ENCODE peak calls at places on chromosomes 1 and 21, in nine cellular contexts. K is AG04449; N is foreskin fibroblast; Q is heart left ventricle; D is WTC11; Z is uterus; Y is cardiac fibroblast; J is choroid plexus epithelial cell; H is CD4-positive, alpha-beta T cell. M is an unnamed sample.

GRCh38 chr1:1540015-1540816 is at the start of gene TMEM240:
- DNase-seq in Q (peak), Z (peak), J (peak), N (peak), K (no peak), H (peak), Y (peak), D (peak), M (peak)

GRCh38 chr1:228014235-228014930 is 7.6 kb downstream of the WNT3A start:
- DNase-seq in K (no peak), Y (peak), D (no peak), J (peak), N (no peak), Z (peak), Q (peak), H (no peak), M (no peak)

GRCh38 chr1:226877669-226878068 is 7.3 kb downstream of the PSEN2 start:
- DNase-seq in D (no peak), J (no peak), Z (no peak), Y (no peak), Q (no peak), N (no peak), H (no peak), K (no peak), M (no peak)

GRCh38 chr1:6352138-6352563 is 41.4 kb downstream of the ACOT7 start:
- DNase-seq in N (no peak), Q (no peak), J (no peak), H (no peak), K (no peak), Y (no peak), Z (no peak), D (peak), M (no peak)

GRCh38 chr1:162391790-162392563 is 10.4 kb downstream of the C1orf226 start:
- DNase-seq in N (peak), D (no peak), K (no peak), H (no peak), J (peak), Y (peak), Z (no peak), Q (no peak), M (no peak)

GRCh38 chr1:147504801-147505303 is 36.4 kb upstream of the BCL9 start:
- DNase-seq in H (no peak), Y (no peak), J (peak), Q (peak), N (peak), K (no peak), Z (peak), D (peak), M (peak)

GRCh38 chr1:25204797-25205441 is 27.4 kb downstream of the SYF2 start:
- DNase-seq in Q (no peak), Z (no peak), Y (peak), K (peak), J (peak), D (no peak), H (no peak), N (peak), M (peak)

GRCh38 chr1:202078211-202078610 is 44.5 kb upstream of the GPR37L1 start:
- DNase-seq in N (no peak), Q (no peak), D (no peak), J (no peak), Z (no peak), Y (no peak), K (no peak), H (no peak), M (no peak)

GRCh38 chr1:32774464-32774808 is 42.7 kb downstream of the YARS1 start:
- DNase-seq in J (no peak), N (no peak), H (no peak), K (no peak), Z (no peak), Q (no peak), Y (no peak), D (no peak), M (no peak)

GRCh38 chr1:235011064-235011598 is 117.5 kb downstream of the TOMM20 start:
- DNase-seq in Y (no peak), J (no peak), Z (no peak), D (no peak), H (peak), N (no peak), K (no peak), Q (no peak), M (no peak)

GRCh38 chr1:35748326-35748725 is 21.5 kb downstream of the CLSPN start:
- DNase-seq in K (no peak), H (no peak), N (no peak), J (no peak), Z (no peak), Y (peak), D (no peak), Q (no peak), M (no peak)

GRCh38 chr1:15153842-15154479 is 414 bp downstream of the TMEM51 start:
- DNase-seq in N (peak), Q (peak), Z (peak), Y (peak), J (peak), K (no peak), D (peak), H (no peak), M (peak)

GRCh38 chr1:175830500-175830899 is 87.1 kb upstream of the TNR start:
- DNase-seq in H (no peak), N (no peak), D (no peak), Q (no peak), J (no peak), Y (no peak), K (no peak), Z (no peak), M (no peak)

GRCh38 chr1:4931486-4931885 is 277.1 kb downstream of the AJAP1 start:
- DNase-seq in J (no peak), Q (no peak), Y (peak), H (no peak), D (no peak), K (no peak), N (no peak), Z (no peak), M (no peak)

GRCh38 chr1:220317161-220317560 is 44.9 kb upstream of the RAB3GAP2 start:
- DNase-seq in Y (no peak), H (no peak), J (no peak), Q (no peak), N (no peak), K (no peak), Z (no peak), D (no peak), M (no peak)

GRCh38 chr1:158003409-158003805 is 10.0 kb downstream of the KIRREL1 start:
- DNase-seq in K (no peak), N (peak), Y (no peak), J (no peak), Q (no peak), Z (no peak), H (no peak), D (no peak), M (no peak)

GRCh38 chr1:118588566-118588965 is 399.6 kb downstream of the TBX15 start:
- DNase-seq in J (no peak), Z (no peak), D (no peak), K (no peak), Y (no peak), H (no peak), Q (no peak), N (no peak), M (no peak)

GRCh38 chr1:179334440-179334839 is 31.3 kb upstream of the AXDND1 start:
- DNase-seq in D (no peak), J (no peak), H (no peak), K (no peak), Y (no peak), N (no peak), Q (no peak), Z (no peak), M (no peak)

DNA sequence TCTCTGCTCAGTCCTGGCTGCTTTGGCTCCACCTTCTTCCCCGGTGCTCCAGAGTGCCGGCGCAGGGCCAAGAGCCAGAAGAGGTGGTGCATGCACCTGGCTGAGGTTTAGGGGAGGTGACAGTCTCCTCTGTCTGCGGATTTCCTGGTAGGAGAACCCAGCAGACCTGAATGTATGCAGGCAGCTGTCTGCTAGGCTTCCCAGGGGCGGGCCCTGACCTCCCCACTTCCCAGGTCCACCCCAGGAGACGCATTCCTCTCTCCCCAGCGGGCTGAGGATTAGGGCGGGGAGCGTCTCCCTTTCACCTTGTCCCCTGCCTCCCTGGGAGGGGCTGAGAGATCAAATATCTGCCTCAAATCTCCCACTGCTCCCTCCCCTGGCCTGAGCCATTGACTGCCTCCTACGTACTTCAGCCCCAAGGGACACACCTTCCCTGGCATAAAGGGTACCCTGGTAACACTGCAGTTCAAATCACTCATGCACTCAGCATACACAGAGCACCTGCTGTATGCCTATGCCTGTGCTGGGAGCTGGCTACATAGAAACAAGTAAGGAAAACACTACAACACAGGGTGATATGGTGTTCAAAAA is 27.5 kb downstream of the DMBX1 start:
- DNase-seq in H (no peak), Z (no peak), Q (no peak), K (no peak), Y (no peak), N (no peak), D (peak), J (no peak), M (no peak)
- TF ChIP-seq CTCF in H (no peak), Z (no peak), Q (no peak), K (no peak), Y (no peak), N (no peak), D (no peak), J (no peak), M (no peak)

GRCh38 chr1:9280015-9280860 is 12.5 kb upstream of the SPSB1 start:
- DNase-seq in H (no peak), D (no peak), Z (peak), N (peak), Q (no peak), J (peak), Y (peak), K (no peak), M (no peak)
- TF ChIP-seq CTCF in H (no peak), D (no peak), Z (no peak), N (no peak), Q (no peak), J (no peak), Y (peak), K (no peak), M (no peak)

GRCh38 chr1:108200627-108201106 is 524 bp upstream of the SLC25A24 start:
- DNase-seq in N (peak), Y (peak), Q (no peak), H (peak), D (no peak), Z (peak), K (peak), J (peak), M (no peak)
- TF ChIP-seq CTCF in N (peak), Y (peak), Q (peak), H (peak), D (no peak), Z (peak), K (peak), J (peak), M (no peak)

GRCh38 chr1:244113532-244114320 is 62.6 kb downstream of the ZBTB18 start:
- DNase-seq in Z (no peak), Q (no peak), K (peak), Y (no peak), N (no peak), D (no peak), H (no peak), J (peak), M (no peak)

GRCh38 chr1:244112646-244113045 is 61.6 kb downstream of the ZBTB18 start:
- DNase-seq in Y (peak), H (no peak), J (peak), Z (no peak), N (peak), D (no peak), Q (no peak), K (peak), M (no peak)

GRCh38 chr1:244111008-244111407 is 59.9 kb downstream of the ZBTB18 start:
- DNase-seq in H (no peak), D (no peak), J (no peak), K (no peak), Q (no peak), N (no peak), Z (no peak), Y (no peak), M (no peak)

GRCh38 chr1:244114895-244115294 is 63.8 kb downstream of the ZBTB18 start:
- DNase-seq in D (no peak), Z (no peak), H (no peak), N (no peak), K (no peak), Q (no peak), Y (no peak), J (no peak), M (no peak)

DNA sequence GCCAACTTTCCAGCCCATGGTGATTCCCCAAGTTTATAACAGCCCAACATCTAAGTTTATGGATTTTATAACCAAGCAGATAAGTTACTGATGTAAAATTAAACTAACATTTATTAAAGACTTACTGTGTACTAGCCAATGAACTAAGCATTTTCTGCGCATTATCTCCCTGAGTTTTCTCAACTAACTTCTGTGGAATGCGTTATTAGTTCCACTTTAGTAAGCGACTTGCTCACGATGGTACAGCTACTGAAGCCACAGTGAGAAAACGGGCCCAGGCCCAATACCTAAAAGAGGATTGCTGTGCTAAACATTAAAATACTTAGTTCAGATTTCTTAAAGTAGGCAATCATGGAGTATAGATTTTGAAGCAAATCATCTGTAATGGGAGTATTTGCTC is 61.0 kb downstream of the ZBTB18 start:
- DNase-seq in Y (no peak), Z (no peak), D (no peak), N (no peak), H (no peak), Q (no peak), J (no peak), K (no peak), M (no peak)
- TF ChIP-seq CTCF in Y (no peak), Z (no peak), D (no peak), N (no peak), H (no peak), Q (no peak), J (no peak), K (no peak), M (no peak)

DNA sequence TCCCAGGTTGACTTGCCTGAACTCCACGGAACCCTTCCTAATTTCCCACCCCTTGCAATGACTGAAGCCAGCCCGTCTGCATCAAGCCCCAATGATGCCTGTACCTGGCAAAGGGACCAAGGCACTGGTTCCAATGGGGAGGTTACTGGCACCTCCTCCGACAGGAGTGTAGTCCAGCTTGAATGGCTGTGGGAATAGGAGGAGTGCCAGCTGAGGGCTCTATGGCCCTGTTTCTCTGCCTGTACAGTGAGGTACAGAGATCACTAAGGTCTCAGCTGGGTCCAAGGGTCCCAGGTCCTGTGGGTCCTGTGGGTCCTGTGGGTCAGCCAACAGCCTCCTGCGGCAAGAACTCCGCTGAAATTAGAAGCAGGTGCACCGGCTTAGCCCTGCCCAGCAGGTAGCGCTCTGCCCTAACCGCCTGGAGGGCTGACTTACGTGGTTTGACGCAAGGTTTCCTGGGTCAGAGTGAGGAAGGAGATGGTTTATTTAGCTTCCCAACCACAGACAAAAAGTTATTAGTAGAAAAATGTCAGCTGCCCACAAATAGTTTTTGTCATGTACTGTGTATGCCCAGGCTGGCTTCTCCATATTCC is 9.9 kb upstream of the SPRR4 start:
- DNase-seq in D (peak), N (no peak), Y (no peak), Z (no peak), Q (no peak), K (no peak), H (no peak), J (no peak), M (no peak)
- TF ChIP-seq CTCF in D (no peak), N (no peak), Y (no peak), Z (no peak), Q (no peak), K (no peak), H (no peak), J (no peak), M (no peak)

GRCh38 chr1:152481869-152482664 is 28.5 kb upstream of the LCE5A start:
- DNase-seq in J (no peak), H (no peak), Y (no peak), K (no peak), Z (no peak), N (no peak), D (no peak), Q (no peak), M (no peak)

GRCh38 chr1:152487871-152488270 is 22.7 kb upstream of the LCE5A start:
- DNase-seq in H (no peak), D (no peak), Y (no peak), K (no peak), J (peak), Q (no peak), Z (no peak), N (no peak), M (no peak)

DNA sequence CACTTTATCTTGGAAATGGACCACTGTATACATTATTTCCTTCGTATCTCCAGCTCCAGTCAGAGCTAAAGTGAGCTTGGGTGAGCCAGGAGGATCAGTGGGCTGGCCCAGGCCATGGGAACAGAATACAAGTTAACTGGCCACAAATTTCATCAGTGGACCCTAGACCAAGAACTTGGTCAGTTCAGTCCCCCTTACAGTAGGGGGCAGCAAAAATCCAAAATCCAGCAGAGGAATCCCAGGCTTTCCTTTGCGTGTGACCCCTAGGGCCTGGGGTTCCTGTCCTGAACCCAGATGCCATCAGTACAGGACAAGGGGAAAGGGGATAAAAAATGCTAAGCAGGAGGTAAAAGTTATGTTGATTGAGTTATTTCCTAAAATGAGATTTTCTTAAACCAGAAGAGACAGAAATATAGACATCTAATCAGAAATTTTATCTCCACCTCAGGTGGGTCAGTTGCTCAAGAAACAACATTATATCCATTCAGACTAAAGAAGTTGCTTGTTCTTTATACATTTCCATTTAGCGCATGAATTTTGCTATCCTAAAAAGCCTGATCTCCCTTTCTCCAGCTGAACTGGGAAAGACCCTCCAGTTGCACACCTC is 24.1 kb upstream of the LCE5A start:
- DNase-seq in Q (no peak), N (no peak), J (no peak), D (no peak), Z (no peak), Y (no peak), K (no peak), H (no peak), M (no peak)
- TF ChIP-seq CTCF in Q (no peak), N (peak), J (peak), D (no peak), Z (no peak), Y (peak), K (no peak), H (no peak), M (no peak)

GRCh38 chr1:18573170-18573569 is 57.5 kb upstream of the PAX7 start:
- DNase-seq in J (no peak), Y (no peak), Z (no peak), K (no peak), Q (no peak), D (no peak), N (no peak), H (no peak), M (no peak)

GRCh38 chr1:18574754-18575153 is 55.9 kb upstream of the PAX7 start:
- DNase-seq in Y (no peak), N (no peak), K (no peak), Q (no peak), Z (no peak), D (no peak), H (no peak), J (no peak), M (no peak)

GRCh38 chr1:18578271-18578670 is 52.4 kb upstream of the PAX7 start:
- DNase-seq in Y (no peak), Q (no peak), Z (no peak), D (no peak), K (no peak), H (no peak), J (no peak), N (no peak), M (no peak)

GRCh38 chr1:18572022-18572920 is 58.4 kb upstream of the PAX7 start:
- DNase-seq in K (no peak), H (no peak), D (no peak), Q (no peak), Y (no peak), Z (no peak), J (no peak), N (no peak), M (no peak)

DNA sequence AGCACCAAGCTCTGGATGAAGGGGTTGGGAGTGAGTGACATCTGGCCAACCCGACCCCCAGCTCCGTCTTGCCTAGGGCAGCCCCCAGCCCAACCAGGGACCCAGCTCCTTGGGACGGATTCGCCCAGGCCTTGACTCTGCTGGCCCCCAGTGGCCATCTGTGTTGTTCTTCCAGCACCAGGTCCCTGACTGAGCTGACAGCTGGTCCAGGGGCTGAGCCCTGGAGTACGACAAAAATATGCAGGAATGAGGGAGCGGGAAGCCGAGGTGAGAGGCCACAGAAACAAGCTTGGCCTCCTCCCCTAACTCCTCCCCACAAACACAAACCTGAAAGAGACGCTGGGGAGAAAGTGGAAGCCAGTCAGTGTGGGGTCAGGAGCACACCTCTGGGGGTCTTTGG is 55.0 kb upstream of the PAX7 start:
- DNase-seq in K (no peak), Z (no peak), J (peak), Y (peak), Q (peak), H (peak), D (peak), N (no peak), M (peak)
- TF ChIP-seq CTCF in K (peak), Z (peak), J (peak), Y (peak), Q (peak), H (no peak), D (peak), N (peak), M (peak)

GRCh38 chr1:214085325-214085724 is 97.6 kb downstream of the PROX1 start:
- DNase-seq in Q (no peak), K (no peak), H (no peak), N (no peak), J (no peak), Y (no peak), D (no peak), Z (no peak), M (no peak)

GRCh38 chr1:214086945-214087344 is 99.2 kb downstream of the PROX1 start:
- DNase-seq in Z (no peak), H (no peak), K (no peak), Y (no peak), Q (no peak), D (no peak), N (no peak), J (no peak), M (no peak)
- TF ChIP-seq CTCF in Z (no peak), H (no peak), K (no peak), Y (no peak), Q (no peak), D (no peak), N (no peak), J (no peak), M (no peak)

DNA sequence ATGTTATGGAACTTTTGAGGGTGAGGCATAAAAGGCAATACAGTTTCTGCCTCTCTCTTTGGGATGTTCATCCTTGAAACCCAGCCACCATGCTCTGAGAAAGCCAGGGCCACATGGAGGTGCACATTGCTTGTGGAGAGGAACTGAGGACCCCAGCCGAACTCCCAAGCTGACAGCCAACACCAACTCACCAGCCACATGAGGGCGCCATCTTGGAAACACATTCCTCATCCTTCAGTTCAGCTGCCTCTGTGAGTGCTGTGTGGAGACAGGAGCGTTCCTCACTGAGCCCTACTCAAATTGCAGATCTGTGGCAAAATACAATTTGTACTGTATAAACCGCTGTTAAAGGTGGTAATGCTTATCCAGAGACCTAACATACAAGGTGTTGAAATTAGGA is 137.5 kb downstream of the GABPA start:
- DNase-seq in D (peak), Q (no peak), Y (no peak), K (no peak), J (no peak), H (no peak), Z (no peak), N (no peak), M (no peak)
- TF ChIP-seq CTCF in D (peak), Q (no peak), Y (no peak), K (no peak), J (peak), H (no peak), Z (no peak), N (no peak), M (no peak)